ENCODE peak calls at places on chromosomes 7 and 10, in nine cellular contexts. One of them, this sample, is unnamed.

GRCh38 chr10:44703241-44704155 is 207.6 kb upstream of the TMEM72 start:
- DNase-seq in PC-3: peak; percentile 89
- DNase-seq in GM12864: no peak
- DNase-seq in BJ: peak; percentile 72
- DNase-seq in fibroblast of lung: peak; percentile 29
- DNase-seq in lower leg skin: no peak
- DNase-seq in AG04449: no peak
- DNase-seq in foreskin fibroblast: peak; percentile 73
- DNase-seq in HCT116: no peak
- DNase-seq in this sample: peak; percentile 70

GRCh38 chr10:84308481-84309304 is 19.7 kb upstream of the CCSER2 start:
- DNase-seq in fibroblast of lung: peak; percentile 77
- DNase-seq in GM12864: no peak
- DNase-seq in foreskin fibroblast: peak; percentile 62
- DNase-seq in HCT116: no peak
- DNase-seq in AG04449: peak; percentile 42
- DNase-seq in lower leg skin: no peak
- DNase-seq in BJ: no peak
- DNase-seq in PC-3: peak; percentile 48
- DNase-seq in this sample: no peak

GRCh38 chr10:23804125-23804524 is 365.2 kb downstream of the OTUD1 start:
- DNase-seq in PC-3: no peak
- DNase-seq in fibroblast of lung: no peak
- DNase-seq in foreskin fibroblast: no peak
- DNase-seq in HCT116: no peak
- DNase-seq in GM12864: no peak
- DNase-seq in BJ: no peak
- DNase-seq in AG04449: no peak
- DNase-seq in lower leg skin: no peak
- DNase-seq in this sample: no peak

GRCh38 chr7:155843426-155844018 is 31.3 kb upstream of the SHH start:
- DNase-seq in AG04449: no peak
- DNase-seq in HCT116: no peak
- DNase-seq in GM12864: no peak
- DNase-seq in lower leg skin: peak; percentile 76
- DNase-seq in PC-3: no peak
- DNase-seq in fibroblast of lung: no peak
- DNase-seq in BJ: no peak
- DNase-seq in foreskin fibroblast: no peak
- DNase-seq in this sample: no peak

GRCh38 chr10:14185501-14186045 is 145.2 kb downstream of the FRMD4A start:
- DNase-seq in foreskin fibroblast: peak; percentile 7
- DNase-seq in BJ: no peak
- DNase-seq in HCT116: peak; percentile 40
- DNase-seq in AG04449: peak; percentile 21
- DNase-seq in PC-3: peak; percentile 22
- DNase-seq in lower leg skin: no peak
- DNase-seq in GM12864: peak; percentile 91
- DNase-seq in fibroblast of lung: peak; percentile 81
- DNase-seq in this sample: peak; percentile 89

GRCh38 chr10:3068201-3068967 is 1.0 kb downstream of the PFKP start:
- DNase-seq in fibroblast of lung: peak; percentile 75
- DNase-seq in AG04449: no peak
- DNase-seq in HCT116: no peak
- DNase-seq in lower leg skin: peak; percentile 92
- DNase-seq in GM12864: peak; percentile 18
- DNase-seq in BJ: no peak
- DNase-seq in PC-3: peak; percentile 29
- DNase-seq in foreskin fibroblast: peak; percentile 86
- DNase-seq in this sample: no peak

GRCh38 chr7:117872565-117873055 is 631 bp downstream of the CTTNBP2 start:
- DNase-seq in foreskin fibroblast: peak; percentile 61
- DNase-seq in AG04449: no peak
- DNase-seq in fibroblast of lung: peak; percentile 45
- DNase-seq in BJ: no peak
- DNase-seq in PC-3: no peak
- DNase-seq in GM12864: no peak
- DNase-seq in HCT116: peak; percentile 6
- DNase-seq in lower leg skin: peak; percentile 86
- DNase-seq in this sample: no peak

GRCh38 chr10:129495697-129496096 is 28.7 kb downstream of the MGMT start:
- DNase-seq in PC-3: no peak
- DNase-seq in GM12864: no peak
- DNase-seq in BJ: no peak
- DNase-seq in lower leg skin: no peak
- DNase-seq in foreskin fibroblast: no peak
- DNase-seq in fibroblast of lung: no peak
- DNase-seq in AG04449: no peak
- DNase-seq in HCT116: no peak
- DNase-seq in this sample: no peak

GRCh38 chr7:152086513-152086912 is 61.0 kb downstream of the GALNT11 start:
- DNase-seq in AG04449: no peak
- DNase-seq in fibroblast of lung: no peak
- DNase-seq in PC-3: peak; percentile 15
- DNase-seq in BJ: no peak
- DNase-seq in foreskin fibroblast: no peak
- DNase-seq in HCT116: no peak
- DNase-seq in lower leg skin: no peak
- DNase-seq in GM12864: no peak
- DNase-seq in this sample: no peak

GRCh38 chr10:103775786-103776185 is 79.6 kb downstream of the SH3PXD2A start:
- DNase-seq in BJ: no peak
- DNase-seq in PC-3: no peak
- DNase-seq in AG04449: no peak
- DNase-seq in GM12864: no peak
- DNase-seq in lower leg skin: no peak
- DNase-seq in fibroblast of lung: no peak
- DNase-seq in HCT116: no peak
- DNase-seq in foreskin fibroblast: no peak
- DNase-seq in this sample: no peak

GRCh38 chr10:94398762-94399161 is 3.6 kb upstream of the TBC1D12 start:
- DNase-seq in lower leg skin: no peak
- DNase-seq in AG04449: no peak
- DNase-seq in foreskin fibroblast: no peak
- DNase-seq in fibroblast of lung: no peak
- DNase-seq in BJ: no peak
- DNase-seq in GM12864: no peak
- DNase-seq in PC-3: no peak
- DNase-seq in HCT116: no peak
- DNase-seq in this sample: no peak

GRCh38 chr7:116591202-116592040 is 66.6 kb downstream of the CAV1 start:
- DNase-seq in BJ: no peak
- DNase-seq in fibroblast of lung: peak; percentile 63
- DNase-seq in HCT116: peak; percentile 45
- DNase-seq in foreskin fibroblast: peak; percentile 55
- DNase-seq in AG04449: no peak
- DNase-seq in lower leg skin: no peak
- DNase-seq in PC-3: peak; percentile 74
- DNase-seq in GM12864: no peak
- DNase-seq in this sample: no peak

GRCh38 chr10:78390051-78390450 is 356.4 kb downstream of the RPS24 start:
- DNase-seq in lower leg skin: no peak
- DNase-seq in BJ: no peak
- DNase-seq in foreskin fibroblast: no peak
- DNase-seq in AG04449: no peak
- DNase-seq in HCT116: no peak
- DNase-seq in fibroblast of lung: no peak
- DNase-seq in GM12864: no peak
- DNase-seq in PC-3: no peak
- DNase-seq in this sample: no peak

GRCh38 chr10:11683529-11684320 is 58.5 kb upstream of the ECHDC3 start:
- DNase-seq in foreskin fibroblast: no peak
- DNase-seq in fibroblast of lung: no peak
- DNase-seq in PC-3: peak; percentile 1
- DNase-seq in GM12864: no peak
- DNase-seq in lower leg skin: no peak
- DNase-seq in BJ: no peak
- DNase-seq in HCT116: no peak
- DNase-seq in AG04449: no peak
- DNase-seq in this sample: no peak

GRCh38 chr10:114647545-114648138 is 10.4 kb downstream of the ABLIM1 start:
- DNase-seq in HCT116: no peak
- DNase-seq in AG04449: no peak
- DNase-seq in GM12864: no peak
- DNase-seq in foreskin fibroblast: peak; percentile 45
- DNase-seq in lower leg skin: no peak
- DNase-seq in BJ: no peak
- DNase-seq in fibroblast of lung: no peak
- DNase-seq in PC-3: no peak
- DNase-seq in this sample: no peak

GRCh38 chr10:19592276-19592675 is 224.0 kb upstream of the PLXDC2 start:
- DNase-seq in foreskin fibroblast: peak; percentile 4
- DNase-seq in AG04449: no peak
- DNase-seq in GM12864: no peak
- DNase-seq in lower leg skin: no peak
- DNase-seq in fibroblast of lung: no peak
- DNase-seq in HCT116: no peak
- DNase-seq in PC-3: peak; percentile 81
- DNase-seq in BJ: no peak
- DNase-seq in this sample: no peak

GRCh38 chr10:52308251-52309031 is 5.6 kb upstream of the DKK1 start:
- DNase-seq in lower leg skin: peak; percentile 89
- DNase-seq in BJ: no peak
- DNase-seq in GM12864: peak; percentile 7
- DNase-seq in PC-3: peak; percentile 94
- DNase-seq in fibroblast of lung: peak; percentile 85
- DNase-seq in foreskin fibroblast: peak; percentile 92
- DNase-seq in AG04449: no peak
- DNase-seq in HCT116: no peak
- DNase-seq in this sample: no peak

GRCh38 chr10:89115876-89116627 is 91.1 kb downstream of the CH25H start:
- DNase-seq in lower leg skin: no peak
- DNase-seq in foreskin fibroblast: peak; percentile 83
- DNase-seq in GM12864: no peak
- DNase-seq in AG04449: no peak
- DNase-seq in PC-3: peak; percentile 46
- DNase-seq in fibroblast of lung: peak; percentile 51
- DNase-seq in HCT116: peak; percentile 40
- DNase-seq in BJ: no peak
- DNase-seq in this sample: no peak

GRCh38 chr7:45153238-45153637 is 4.4 kb upstream of the RAMP3 start:
- DNase-seq in fibroblast of lung: no peak
- DNase-seq in HCT116: no peak
- DNase-seq in BJ: no peak
- DNase-seq in lower leg skin: no peak
- DNase-seq in GM12864: no peak
- DNase-seq in PC-3: no peak
- DNase-seq in foreskin fibroblast: no peak
- DNase-seq in AG04449: no peak
- DNase-seq in this sample: no peak
- TF ChIP-seq CTCF in fibroblast of lung: no peak
- TF ChIP-seq CTCF in HCT116: peak; percentile 4
- TF ChIP-seq CTCF in BJ: no peak
- TF ChIP-seq CTCF in lower leg skin: no peak
- TF ChIP-seq CTCF in GM12864: no peak
- TF ChIP-seq CTCF in PC-3: no peak
- TF ChIP-seq CTCF in foreskin fibroblast: no peak
- TF ChIP-seq CTCF in AG04449: no peak
- TF ChIP-seq CTCF in this sample: peak; percentile 26

GRCh38 chr10:124705817-124706461 is 38.2 kb downstream of the FAM53B start:
- DNase-seq in BJ: no peak
- DNase-seq in fibroblast of lung: no peak
- DNase-seq in PC-3: no peak
- DNase-seq in GM12864: no peak
- DNase-seq in lower leg skin: no peak
- DNase-seq in AG04449: no peak
- DNase-seq in foreskin fibroblast: no peak
- DNase-seq in HCT116: no peak
- DNase-seq in this sample: no peak
- H3K4me3 ChIP-seq in BJ: no peak overlapping the region
- H3K4me3 ChIP-seq in fibroblast of lung: no peak overlapping the region
- H3K4me3 ChIP-seq in PC-3: no peak overlapping the region
- H3K4me3 ChIP-seq in GM12864: no peak overlapping the region
- H3K4me3 ChIP-seq in lower leg skin: no peak overlapping the region
- H3K4me3 ChIP-seq in AG04449: no peak overlapping the region
- H3K4me3 ChIP-seq in foreskin fibroblast: no peak overlapping the region
- H3K4me3 ChIP-seq in HCT116: no peak overlapping the region
- H3K4me3 ChIP-seq in this sample: no peak overlapping the region

DNA sequence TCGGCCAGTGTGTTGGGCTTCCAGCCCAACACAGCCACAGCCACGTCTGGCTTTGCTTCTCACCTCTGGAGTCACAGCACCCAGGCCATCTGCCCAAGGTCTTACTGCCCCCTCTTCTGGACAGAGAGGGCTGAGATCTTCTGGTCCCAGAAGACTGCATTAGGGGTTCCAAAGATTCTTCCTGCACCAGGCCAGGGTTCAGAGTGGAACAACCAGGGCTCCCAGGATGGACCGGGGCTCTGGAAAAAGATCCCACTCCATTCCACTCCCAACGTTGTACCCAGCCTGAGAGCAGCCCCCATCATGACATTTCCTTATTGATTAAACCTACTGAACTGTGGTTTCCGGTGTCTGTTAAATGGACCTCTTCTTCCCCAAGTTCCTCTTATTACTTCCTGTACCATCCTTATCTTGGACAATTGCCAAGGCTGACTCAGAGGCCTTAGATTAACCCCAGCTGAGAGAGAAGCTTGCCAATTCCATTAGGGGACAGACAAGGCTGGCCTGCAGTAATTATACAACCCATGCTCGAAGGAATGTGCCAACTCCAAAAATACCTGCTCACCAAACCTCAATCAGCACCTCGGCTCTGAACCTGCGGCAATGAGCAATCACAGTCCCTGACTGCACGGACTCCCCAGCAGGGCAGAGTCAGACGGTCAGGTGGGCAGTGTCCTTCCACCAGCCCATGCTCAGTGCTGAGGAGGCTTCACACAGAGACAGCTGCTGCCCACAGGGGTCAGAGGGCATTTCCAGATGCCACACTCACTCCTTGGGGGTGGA is 47.9 kb upstream of the NPFFR1 start:
- DNase-seq in GM12864: peak; percentile 79
- DNase-seq in BJ: peak; percentile 73
- DNase-seq in foreskin fibroblast: peak; percentile 97
- DNase-seq in fibroblast of lung: peak; percentile 97
- DNase-seq in lower leg skin: no peak
- DNase-seq in PC-3: peak; percentile 99
- DNase-seq in HCT116: peak; percentile 96
- DNase-seq in AG04449: peak; percentile 68
- DNase-seq in this sample: peak; percentile 95
- TF ChIP-seq CTCF in GM12864: peak; percentile 32
- TF ChIP-seq CTCF in BJ: peak; percentile 47
- TF ChIP-seq CTCF in foreskin fibroblast: peak; percentile 24
- TF ChIP-seq CTCF in fibroblast of lung: peak; percentile 35
- TF ChIP-seq CTCF in lower leg skin: no peak
- TF ChIP-seq CTCF in PC-3: peak; percentile 57
- TF ChIP-seq CTCF in HCT116: peak; percentile 54
- TF ChIP-seq CTCF in AG04449: peak; percentile 8
- TF ChIP-seq CTCF in this sample: peak; percentile 48

DNA sequence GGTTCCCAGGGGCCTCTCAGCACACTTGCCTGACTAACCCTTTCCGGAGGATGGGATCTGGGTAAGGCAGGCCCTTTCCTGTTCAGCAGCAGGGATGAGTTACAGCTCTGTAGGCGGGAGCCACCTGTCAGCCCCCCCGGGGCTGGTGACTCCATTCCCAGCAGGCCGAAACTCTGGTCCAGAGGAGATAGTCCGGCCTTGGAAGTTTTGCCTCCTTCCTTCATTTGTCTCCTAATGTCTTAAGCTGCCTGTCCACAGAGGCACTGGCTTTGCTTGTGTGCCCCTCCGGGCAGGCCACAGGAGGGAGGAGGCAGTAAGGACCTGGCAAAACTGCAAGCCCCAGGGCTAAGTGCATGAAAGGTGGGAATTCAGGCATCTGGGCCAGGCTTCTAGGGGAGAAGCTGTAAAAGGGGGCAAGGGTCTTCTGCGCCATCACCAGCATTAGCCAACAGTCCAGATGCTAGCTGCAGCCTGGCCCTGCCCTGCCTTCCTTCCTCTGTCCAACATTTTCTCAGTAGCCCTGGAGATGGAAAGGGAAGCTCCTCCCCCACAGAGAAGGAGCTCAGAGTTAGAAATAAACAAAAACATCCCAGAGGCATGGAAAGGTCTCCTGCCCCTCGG is 1.2 kb downstream of the ADIRF start:
- DNase-seq in fibroblast of lung: peak; percentile 57
- DNase-seq in BJ: no peak
- DNase-seq in HCT116: no peak
- DNase-seq in foreskin fibroblast: peak; percentile 72
- DNase-seq in PC-3: peak; percentile 65
- DNase-seq in AG04449: no peak
- DNase-seq in lower leg skin: peak; percentile 88
- DNase-seq in GM12864: no peak
- DNase-seq in this sample: no peak
- H3K4me3 ChIP-seq in fibroblast of lung: peak overlapping the region; percentile 58
- H3K4me3 ChIP-seq in BJ: peak overlapping the region; percentile 74
- H3K4me3 ChIP-seq in HCT116: peak overlapping the region; percentile 79
- H3K4me3 ChIP-seq in foreskin fibroblast: peak overlapping the region; percentile 74
- H3K4me3 ChIP-seq in PC-3: peak overlapping the region; percentile 71
- H3K4me3 ChIP-seq in AG04449: peak overlapping the region; percentile 65
- H3K4me3 ChIP-seq in lower leg skin: peak overlapping the region; percentile 47
- H3K4me3 ChIP-seq in GM12864: no peak overlapping the region
- H3K4me3 ChIP-seq in this sample: no peak overlapping the region

This sample was measured in retinal pigment epithelial cell.